ENCODE peak calls at places on chromosomes 5 and 9, in eight cellular contexts. A, M, U, I, G, C, X and T are unnamed samples.

GRCh38 chr5:32690153-32690552 is 21.0 kb upstream of the NPR3 start:
- DNase-seq in A (no peak), M (no peak), U (no peak), I (no peak), G (no peak), C (no peak), X (no peak), T (no peak)

GRCh38 chr9:77435688-77436087 is 212.4 kb downstream of the GNA14 start:
- DNase-seq in A (no peak), M (no peak), U (no peak), I (no peak), G (no peak), C (no peak), X (no peak), T (no peak)

GRCh38 chr5:133265720-133266575 is 214.1 kb downstream of the HSPA4 start:
- DNase-seq in A (no peak), M (no peak), U (no peak), I (no peak), G (no peak), C (no peak), X (no peak), T (no peak)

GRCh38 chr9:32455738-32456137 is 70.3 kb downstream of the RIGI start:
- DNase-seq in A (no peak), M (no peak), U (no peak), I (no peak), G (no peak), C (no peak), X (no peak), T (no peak)

GRCh38 chr9:127035423-127035822 is 87.0 kb downstream of the ANGPTL2 start:
- DNase-seq in A (peak; percentile 75), M (no peak), U (no peak), I (no peak), G (no peak), C (no peak), X (no peak), T (peak; percentile 70)

GRCh38 chr5:156394642-156395393 is 67.9 kb downstream of the SGCD start:
- DNase-seq in A (no peak), M (no peak), U (no peak), I (no peak), G (no peak), C (no peak), X (no peak), T (no peak)

GRCh38 chr5:73496984-73497457 is 1.2 kb upstream of the BTF3 start:
- DNase-seq in A (no peak), M (peak; percentile 48), U (peak; percentile 66), I (no peak), G (peak; percentile 80), C (no peak), X (peak; percentile 79), T (no peak)

GRCh38 chr5:73789851-73790281 is 163.9 kb downstream of the ARHGEF28 start:
- DNase-seq in A (no peak), M (peak; percentile 25), U (peak; percentile 59), I (no peak), G (no peak), C (no peak), X (no peak), T (no peak)

GRCh38 chr5:68279960-68280359 is 64.4 kb downstream of the PIK3R1 start:
- DNase-seq in A (no peak), M (no peak), U (no peak), I (no peak), G (no peak), C (peak; percentile 84), X (no peak), T (no peak)

GRCh38 chr9:112863214-112863613 is 27.5 kb downstream of the SLC46A2 start:
- DNase-seq in A (no peak), M (no peak), U (no peak), I (no peak), G (no peak), C (no peak), X (no peak), T (no peak)

GRCh38 chr9:94490465-94490864 is 64.4 kb upstream of the PCAT7 start:
- DNase-seq in A (no peak), M (peak; percentile 16), U (no peak), I (no peak), G (no peak), C (no peak), X (no peak), T (no peak)

GRCh38 chr5:149834246-149834855 is 104.2 kb downstream of the PPARGC1B start:
- DNase-seq in A (peak; percentile 63), M (peak; percentile 85), U (peak; percentile 45), I (peak; percentile 31), G (peak; percentile 86), C (peak; percentile 48), X (peak; percentile 74), T (no peak)

GRCh38 chr5:34914671-34915138 is 599 bp downstream of the RAD1 start:
- DNase-seq in A (peak; percentile 30), M (no peak), U (peak; percentile 43), I (peak; percentile 21), G (peak; percentile 13), C (no peak), X (no peak), T (no peak)

GRCh38 chr9:138103824-138104206 is 226.2 kb downstream of the CACNA1B start:
- DNase-seq in A (no peak), M (no peak), U (no peak), I (no peak), G (no peak), C (no peak), X (no peak), T (no peak)

GRCh38 chr9:138103111-138103823 is 225.7 kb downstream of the CACNA1B start:
- DNase-seq in A (no peak), M (no peak), U (no peak), I (peak; percentile 10), G (no peak), C (no peak), X (no peak), T (no peak)

GRCh38 chr9:138104251-138105122 is 226.9 kb downstream of the CACNA1B start:
- DNase-seq in A (no peak), M (no peak), U (no peak), I (no peak), G (no peak), C (no peak), X (no peak), T (no peak)

GRCh38 chr9:138105561-138106505 is 228.3 kb downstream of the CACNA1B start:
- DNase-seq in A (no peak), M (no peak), U (no peak), I (peak; percentile 6), G (no peak), C (no peak), X (no peak), T (no peak)

DNA sequence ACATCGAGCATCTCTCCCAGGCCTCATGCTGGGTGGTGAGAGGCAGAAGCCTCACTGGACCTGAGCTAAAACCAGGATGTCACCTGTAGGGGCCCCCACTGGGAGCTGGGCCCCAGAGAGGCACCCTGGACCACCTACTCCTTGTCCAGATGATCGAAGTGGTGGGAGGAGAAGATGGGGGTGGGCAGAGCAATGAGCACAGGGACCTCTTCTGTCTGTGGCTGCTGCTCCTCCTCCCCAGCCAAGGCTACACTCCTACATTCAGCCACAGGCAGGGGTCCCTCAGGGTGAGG is 227.5 kb downstream of the CACNA1B start:
- DNase-seq in A (no peak), M (no peak), U (no peak), I (no peak), G (no peak), C (no peak), X (no peak), T (no peak)
- H3K27me3 ChIP-seq in A (peaks cover 3% of the 10 kb centered on the region), M (no peaks in the 10 kb centered on the region), U (peaks cover 78% of the 10 kb centered on the region), I (no peaks in the 10 kb centered on the region), G (no peaks in the 10 kb centered on the region), C (no peaks in the 10 kb centered on the region), X (no peaks in the 10 kb centered on the region), T (no peaks in the 10 kb centered on the region)

GRCh38 chr5:44387391-44387790 is 1.8 kb downstream of the FGF10 start:
- DNase-seq in A (no peak), M (peak; percentile 44), U (no peak), I (no peak), G (no peak), C (no peak), X (no peak), T (no peak)

GRCh38 chr5:44388504-44389409 is 463 bp downstream of the FGF10 start:
- DNase-seq in A (no peak), M (peak; percentile 71), U (no peak), I (no peak), G (no peak), C (no peak), X (no peak), T (peak; percentile 18)

GRCh38 chr5:44390332-44390731 is 1.1 kb upstream of the FGF10 start:
- DNase-seq in A (no peak), M (no peak), U (no peak), I (no peak), G (no peak), C (no peak), X (no peak), T (no peak)

GRCh38 chr5:44387911-44388310 is 1.3 kb downstream of the FGF10 start:
- DNase-seq in A (no peak), M (peak; percentile 60), U (no peak), I (no peak), G (no peak), C (no peak), X (no peak), T (no peak)

GRCh38 chr5:44389410-44389879 is at the start of gene FGF10:
- DNase-seq in A (peak; percentile 12), M (peak; percentile 89), U (peak; percentile 33), I (no peak), G (no peak), C (no peak), X (no peak), T (no peak)
- H3K4me3 ChIP-seq in A (peak within 1 kb of the TSS; percentile 55), M (peak within 1 kb of the TSS; percentile 64), U (peak within 1 kb of the TSS; percentile 58), I (peak within 1 kb of the TSS; percentile 32), G (peak within 1 kb of the TSS; percentile 18), C (no peak within 1 kb of the TSS), X (no peak within 1 kb of the TSS), T (peak within 1 kb of the TSS; percentile 62)

GRCh38 chr5:2756764-2757163 is 5.3 kb upstream of the IRX2 start:
- DNase-seq in A (no peak), M (peak; percentile 52), U (no peak), I (no peak), G (no peak), C (no peak), X (no peak), T (no peak)
- H3K27me3 ChIP-seq in A (peaks cover 80% of the 10 kb centered on the region), M (peaks cover 32% of the 10 kb centered on the region), U (no peaks in the 10 kb centered on the region), I (no peaks in the 10 kb centered on the region), G (no peaks in the 10 kb centered on the region), C (no peaks in the 10 kb centered on the region), X (no peaks in the 10 kb centered on the region), T (peaks cover 81% of the 10 kb centered on the region)

GRCh38 chr5:177484902-177485549 is 11.6 kb upstream of the DBN1 start:
- DNase-seq in A (no peak), M (no peak), U (no peak), I (no peak), G (no peak), C (no peak), X (no peak), T (no peak)

GRCh38 chr5:177486256-177486655 is 11.1 kb downstream of the PDLIM7 start:
- DNase-seq in A (no peak), M (no peak), U (no peak), I (no peak), G (no peak), C (no peak), X (no peak), T (no peak)

GRCh38 chr5:177483042-177483441 is 9.6 kb upstream of the DBN1 start:
- DNase-seq in A (no peak), M (no peak), U (no peak), I (no peak), G (no peak), C (no peak), X (no peak), T (no peak)

GRCh38 chr5:177482359-177482795 is 8.9 kb upstream of the DBN1 start:
- DNase-seq in A (no peak), M (no peak), U (no peak), I (no peak), G (no peak), C (no peak), X (no peak), T (no peak)

GRCh38 chr5:177483994-177484901 is 10.8 kb upstream of the DBN1 start:
- DNase-seq in A (peak; percentile 82), M (no peak), U (no peak), I (no peak), G (no peak), C (no peak), X (no peak), T (no peak)
- H3K4me3 ChIP-seq in A (no peak overlapping the region), M (no peak overlapping the region), U (no peak overlapping the region), I (no peak overlapping the region), G (no peak overlapping the region), C (no peak overlapping the region), X (no peak overlapping the region), T (no peak overlapping the region)